ENCODE peak calls at places on chromosomes 1 and 21, in six cellular contexts. N, M, B, U, D and G are unnamed samples.

GRCh38 chr1:45721207-45721606 is 29.2 kb downstream of the IPP start:
- DNase-seq in N (no peak), M (no peak), B (no peak), U (no peak), D (no peak), G (no peak)

GRCh38 chr1:185934476-185935189 is 200.4 kb downstream of the HMCN1 start:
- DNase-seq in N (no peak), M (no peak), B (no peak), U (no peak), D (no peak), G (no peak)

GRCh38 chr21:25375675-25376074 is 231.6 kb downstream of the MRPL39 start:
- DNase-seq in N (no peak), M (no peak), B (no peak), U (no peak), D (no peak), G (no peak)

GRCh38 chr1:201422436-201423030 is 1.0 kb upstream of the TNNI1 start:
- DNase-seq in N (no peak), M (no peak), B (no peak), U (no peak), D (no peak), G (no peak)

GRCh38 chr1:78519446-78519845 is 28.7 kb downstream of the PTGFR start:
- DNase-seq in N (no peak), M (no peak), B (no peak), U (no peak), D (no peak), G (no peak)

GRCh38 chr1:84855168-84855567 is 37.8 kb downstream of the LPAR3 start:
- DNase-seq in N (no peak), M (no peak), B (no peak), U (no peak), D (no peak), G (no peak)

GRCh38 chr1:159786966-159787365 is 6.2 kb downstream of the DUSP23 start:
- DNase-seq in N (no peak), M (no peak), B (no peak), U (no peak), D (no peak), G (no peak)

GRCh38 chr1:36161656-36162531 is 5.9 kb downstream of the MAP7D1 start:
- DNase-seq in N (peak), M (peak), B (peak), U (peak), D (no peak), G (no peak)

GRCh38 chr1:219833214-219833816 is 95.0 kb downstream of the SLC30A10 start:
- DNase-seq in N (no peak), M (no peak), B (no peak), U (no peak), D (no peak), G (no peak)

GRCh38 chr21:33325222-33326067 is 675 bp downstream of the IFNAR1 start:
- DNase-seq in N (peak), M (peak), B (peak), U (peak), D (peak), G (peak)